ENCODE peak calls at places on chromosomes 3 and 15, in six cellular contexts. A, Y, Z, L, C and J are unnamed samples.
A peak's percentile ranks its signal among the peaks of the same experiment; 100 is the strongest.

GRCh38 chr3:13865581-13866405 is 14.1 kb downstream of the WNT7A start:
- DNase-seq in Z (no peak), L (no peak), Y (no peak), C (peak; percentile 19), A (no peak), J (no peak)

GRCh38 chr15:43094416-43095039 is 11.3 kb downstream of the UBR1 start:
- DNase-seq in A (no peak), L (no peak), Y (no peak), Z (no peak), C (no peak), J (no peak)

GRCh38 chr15:84570164-84570692 is 30.6 kb upstream of the ZSCAN2 start:
- DNase-seq in L (peak; percentile 92), C (peak; percentile 71), A (peak; percentile 65), Y (peak; percentile 83), Z (peak; percentile 80), J (peak; percentile 29)

GRCh38 chr3:21599890-21600289 is 151.1 kb downstream of the ZNF385D start:
- DNase-seq in Z (no peak), A (no peak), L (no peak), C (no peak), Y (no peak), J (no peak)

GRCh38 chr15:97652041-97652440 is 308.5 kb upstream of the ARRDC4 start:
- DNase-seq in C (no peak), Z (no peak), A (no peak), L (no peak), Y (no peak), J (no peak)

GRCh38 chr15:65916664-65917406 is 47.5 kb downstream of the RAB11A start:
- DNase-seq in L (peak; percentile 73), C (no peak), A (peak; percentile 69), Y (peak; percentile 74), Z (peak; percentile 74), J (no peak)

GRCh38 chr15:40115670-40116093 is 7.0 kb upstream of the BMF start:
- DNase-seq in L (peak; percentile 67), A (no peak), Y (peak; percentile 89), Z (peak; percentile 75), C (no peak), J (no peak)

GRCh38 chr3:64053581-64053980 is 30.3 kb upstream of the PSMD6 start:
- DNase-seq in L (no peak), Z (no peak), A (no peak), C (no peak), Y (no peak), J (no peak)

GRCh38 chr3:14503033-14503705 is 37.0 kb downstream of the GRIP2 start:
- DNase-seq in Z (no peak), Y (no peak), C (no peak), L (no peak), A (no peak), J (no peak)

GRCh38 chr15:40358492-40359353 is 704 bp downstream of the DISP2 start:
- DNase-seq in Y (no peak), L (no peak), C (no peak), A (no peak), Z (no peak), J (no peak)

GRCh38 chr3:150775001-150775599 is 12.1 kb upstream of the SIAH2 start:
- DNase-seq in C (no peak), Y (no peak), A (no peak), Z (no peak), L (peak; percentile 53), J (no peak)

DNA sequence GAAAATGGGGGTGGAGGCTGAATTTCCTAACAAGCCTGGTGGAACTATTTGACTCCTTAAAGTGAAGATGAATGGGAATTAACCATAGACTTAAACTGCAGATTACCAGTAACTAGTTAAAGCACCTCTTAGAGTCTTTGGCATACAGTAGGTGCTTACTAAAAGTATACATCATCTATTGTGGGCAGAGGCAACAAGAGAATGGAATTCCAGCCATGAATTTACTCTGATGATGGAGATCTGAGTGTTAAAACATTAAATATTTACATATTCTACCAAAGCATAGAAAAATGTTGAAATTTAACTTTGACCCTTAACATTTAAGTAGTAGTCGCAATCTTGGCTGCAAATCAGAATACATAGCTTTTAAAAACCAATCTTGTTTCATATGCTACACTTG is 5.1 kb downstream of the UBA5 start:
- DNase-seq in A (no peak), L (no peak), Y (no peak), C (no peak), Z (no peak), J (no peak)
- H3K4me1 ChIP-seq in A (peaks cover 2% of the 10 kb centered on the region), L (peaks cover 24% of the 10 kb centered on the region), Y (peaks cover 23% of the 10 kb centered on the region), C (no peaks in the 10 kb centered on the region), Z (peaks cover 22% of the 10 kb centered on the region), J (peaks cover 11% of the 10 kb centered on the region)

DNA sequence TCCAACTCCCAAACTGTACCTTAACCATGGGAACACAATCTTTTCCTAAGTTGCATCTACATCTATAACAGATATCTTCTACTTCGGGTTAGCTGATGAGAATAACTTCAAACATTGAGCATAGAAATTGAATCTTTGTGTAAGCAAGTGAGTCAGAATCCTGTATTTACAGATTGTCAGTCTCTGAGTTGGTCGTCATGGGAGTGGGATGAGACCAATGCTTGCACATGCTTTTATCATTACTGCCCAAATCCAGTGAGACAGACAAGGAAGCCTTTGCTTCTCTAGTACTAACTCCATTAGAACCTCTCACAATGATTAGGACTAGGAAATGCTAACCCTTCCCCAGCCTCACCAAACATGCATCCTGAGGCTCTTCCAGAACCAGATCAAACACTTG is 587.1 kb upstream of the ZNF717 start:
- DNase-seq in Y (no peak), A (no peak), C (no peak), Z (no peak), L (no peak), J (no peak)
- H3K36me3 ChIP-seq in Y (no peaks in the 10 kb centered on the region), A (no peaks in the 10 kb centered on the region), C (no peaks in the 10 kb centered on the region), Z (no peaks in the 10 kb centered on the region), L (no peaks in the 10 kb centered on the region), J (no peaks in the 10 kb centered on the region)

GRCh38 chr3:191290311-191291025 is 38.7 kb upstream of the CCDC50 start:
- DNase-seq in A (no peak), L (no peak), Y (no peak), C (no peak), Z (no peak), J (no peak)
- H3K4me3 ChIP-seq in A (no peak overlapping the region), L (no peak overlapping the region), Y (no peak overlapping the region), C (no peak overlapping the region), Z (no peak overlapping the region), J (peak overlapping the region; percentile 4)

GRCh38 chr3:123394391-123395022 is 54.4 kb downstream of the ADCY5 start:
- DNase-seq in Y (no peak), C (no peak), L (no peak), Z (no peak), A (peak; percentile 17), J (no peak)

GRCh38 chr3:123392871-123393620 is 55.8 kb downstream of the ADCY5 start:
- DNase-seq in A (peak; percentile 13), C (no peak), Z (no peak), Y (no peak), L (no peak), J (no peak)

GRCh38 chr3:123395235-123395634 is 53.7 kb downstream of the ADCY5 start:
- DNase-seq in C (no peak), Z (no peak), A (peak; percentile 18), L (no peak), Y (no peak), J (no peak)

GRCh38 chr3:123390865-123391613 is 57.9 kb downstream of the ADCY5 start:
- DNase-seq in Y (no peak), C (no peak), A (peak; percentile 82), L (no peak), Z (no peak), J (no peak)

GRCh38 chr3:123392368-123392767 is 56.5 kb downstream of the ADCY5 start:
- DNase-seq in L (no peak), Z (no peak), A (peak; percentile 26), C (no peak), Y (no peak), J (no peak)
- H3K4me1 ChIP-seq in L (no peaks in the 10 kb centered on the region), Z (peaks cover 72% of the 10 kb centered on the region), A (peaks cover 48% of the 10 kb centered on the region), C (no peaks in the 10 kb centered on the region), Y (no peaks in the 10 kb centered on the region), J (no peaks in the 10 kb centered on the region)

DNA sequence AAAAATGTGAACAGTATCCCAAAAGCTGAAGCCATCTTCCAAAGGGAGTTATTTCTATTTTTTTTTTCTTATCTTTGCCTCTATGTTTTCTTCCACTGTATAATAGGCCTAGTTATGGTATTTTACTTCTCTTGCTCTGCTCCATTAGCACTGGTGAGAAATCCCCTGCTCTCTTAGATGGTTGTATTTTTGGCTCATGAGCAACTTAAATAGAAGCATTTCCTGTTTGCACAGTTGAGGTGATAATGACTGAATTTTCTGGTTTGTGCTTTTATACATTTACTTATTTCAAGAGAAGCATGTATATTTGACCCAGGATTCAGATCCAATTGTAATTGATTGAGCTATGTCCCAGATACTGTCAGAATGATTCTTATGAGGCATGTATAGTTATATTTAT is 61.6 kb upstream of the CD200R1L start:
- DNase-seq in A (no peak), C (no peak), L (no peak), Z (no peak), Y (no peak), J (no peak)
- H3K36me3 ChIP-seq in A (no peaks in the 10 kb centered on the region), C (no peaks in the 10 kb centered on the region), L (no peaks in the 10 kb centered on the region), Z (no peaks in the 10 kb centered on the region), Y (no peaks in the 10 kb centered on the region), J (no peaks in the 10 kb centered on the region)